ENCODE peak calls at places on chromosomes 5 and 9, in eight cellular contexts. P is HFFc6; R is tibial nerve; Y is IMR-90; J is heart left ventricle; A is AG04449; U is colonic mucosa; M is activated CD8-positive, alpha-beta T cell treated with anti-CD3 and anti-CD28 coated beads for 36 hours. X is an unnamed sample.

GRCh38 chr9:89635007-89635742 is 30.4 kb downstream of the GADD45G start:
- DNase-seq in P (no peak), R (peak), Y (peak), J (no peak), A (no peak), U (no peak), M (no peak), X (no peak)

GRCh38 chr5:71882826-71883744 is 164.0 kb downstream of the CARTPT start:
- DNase-seq in P (peak), R (no peak), Y (peak), J (no peak), A (no peak), U (no peak), M (no peak), X (no peak)

GRCh38 chr9:26744362-26744965 is 148.1 kb downstream of the CAAP1 start:
- DNase-seq in P (peak), R (no peak), Y (peak), J (no peak), A (no peak), U (no peak), M (no peak), X (no peak)

GRCh38 chr5:127227881-127228280 is 62.7 kb upstream of the MEGF10 start:
- DNase-seq in P (no peak), R (no peak), Y (peak), J (no peak), A (no peak), U (no peak), M (no peak), X (no peak)

GRCh38 chr5:167565555-167565954 is 725.9 kb upstream of the WWC1 start:
- DNase-seq in P (peak), R (no peak), Y (peak), J (no peak), A (no peak), U (no peak), M (no peak), X (peak)

GRCh38 chr5:139381837-139382361 is 1.2 kb downstream of the SLC23A1 start:
- DNase-seq in P (no peak), R (no peak), Y (no peak), J (no peak), A (no peak), U (no peak), M (no peak), X (no peak)

GRCh38 chr5:173689713-173690360 is 73.4 kb upstream of the BOD1 start:
- DNase-seq in P (no peak), R (no peak), Y (no peak), J (no peak), A (no peak), U (peak), M (no peak), X (no peak)

GRCh38 chr5:32831630-32832029 is 120.5 kb downstream of the NPR3 start:
- DNase-seq in P (no peak), R (no peak), Y (peak), J (no peak), A (no peak), U (no peak), M (no peak), X (no peak)

GRCh38 chr9:92610470-92611420 is 59.2 kb downstream of the IPPK start:
- DNase-seq in P (no peak), R (no peak), Y (peak), J (peak), A (no peak), U (no peak), M (no peak), X (no peak)

GRCh38 chr5:52839285-52839684 is 51.6 kb downstream of the ITGA1 start:
- DNase-seq in P (no peak), R (no peak), Y (no peak), J (no peak), A (no peak), U (no peak), M (no peak), X (no peak)

GRCh38 chr5:96209829-96210228 is 223.2 kb downstream of the PCSK1 start:
- DNase-seq in P (peak), R (no peak), Y (peak), J (no peak), A (no peak), U (no peak), M (no peak), X (no peak)

GRCh38 chr5:107580902-107581823 is 89.6 kb downstream of the EFNA5 start:
- DNase-seq in P (no peak), R (no peak), Y (no peak), J (no peak), A (no peak), U (no peak), M (no peak), X (no peak)

GRCh38 chr5:151298063-151298462 is 5.5 kb downstream of the SLC36A3 start:
- DNase-seq in P (no peak), R (peak), Y (peak), J (no peak), A (no peak), U (peak), M (no peak), X (no peak)

GRCh38 chr9:94639045-94639995 is at the start of gene FBP1:
- DNase-seq in P (no peak), R (no peak), Y (no peak), J (peak), A (no peak), U (peak), M (peak), X (peak)

GRCh38 chr9:137550958-137551655 is 572 bp upstream of the MRPL41 start:
- DNase-seq in P (peak), R (no peak), Y (peak), J (peak), A (no peak), U (no peak), M (no peak), X (no peak)
- TF ChIP-seq CTCF in P (peak), R (peak), Y (peak), J (no peak), A (peak), U (no peak), M (peak), X (peak)

GRCh38 chr5:34496258-34496657 is 159.9 kb upstream of the RAI14 start:
- DNase-seq in P (no peak), R (no peak), Y (no peak), J (no peak), A (no peak), U (no peak), M (no peak), X (no peak)
- TF ChIP-seq CTCF in P (no peak), R (no peak), Y (no peak), J (no peak), A (no peak), U (no peak), M (no peak), X (no peak)

DNA sequence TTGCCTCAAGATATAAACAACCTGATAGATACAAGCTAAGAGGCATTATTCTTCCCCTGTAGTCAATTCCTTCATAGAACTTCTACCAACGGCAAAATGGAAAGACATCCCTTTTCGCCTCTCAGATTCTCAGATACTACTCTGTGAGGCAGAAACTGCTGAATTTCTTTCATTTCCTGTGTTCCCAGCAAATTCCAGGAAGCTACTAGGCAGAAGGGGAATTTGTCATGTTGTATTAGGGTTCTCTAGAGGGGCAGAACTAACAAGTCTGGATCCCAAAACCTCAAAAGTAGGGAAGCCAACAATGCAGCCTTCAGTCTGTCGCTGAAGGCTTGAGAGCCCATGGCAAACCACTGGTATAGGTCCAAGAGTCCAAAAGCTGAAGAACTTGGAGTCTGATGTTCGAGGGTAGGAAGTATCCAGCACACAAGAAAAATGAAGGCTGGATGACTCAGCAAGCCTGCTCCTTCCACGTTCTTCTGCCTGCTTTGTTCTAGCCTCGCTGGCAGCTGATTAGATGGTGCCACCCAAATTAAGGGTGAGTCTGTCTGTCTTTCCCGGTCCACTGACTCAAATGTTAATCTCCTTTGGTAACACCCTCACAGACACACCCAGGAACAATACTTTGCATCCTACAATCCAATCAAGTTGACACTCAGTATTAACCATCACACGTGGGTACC is 15.2 kb downstream of the RNF180 start:
- DNase-seq in P (no peak), R (no peak), Y (no peak), J (no peak), A (no peak), U (no peak), M (no peak), X (no peak)
- TF ChIP-seq CTCF in P (no peak), R (no peak), Y (no peak), J (no peak), A (no peak), U (no peak), M (no peak), X (no peak)

GRCh38 chr5:90473321-90474234 is 993 bp downstream of the MBLAC2 start:
- DNase-seq in P (no peak), R (peak), Y (peak), J (peak), A (no peak), U (peak), M (peak), X (peak)
- TF ChIP-seq CTCF in P (no peak), R (no peak), Y (no peak), J (no peak), A (no peak), U (no peak), M (no peak), X (no peak)

DNA sequence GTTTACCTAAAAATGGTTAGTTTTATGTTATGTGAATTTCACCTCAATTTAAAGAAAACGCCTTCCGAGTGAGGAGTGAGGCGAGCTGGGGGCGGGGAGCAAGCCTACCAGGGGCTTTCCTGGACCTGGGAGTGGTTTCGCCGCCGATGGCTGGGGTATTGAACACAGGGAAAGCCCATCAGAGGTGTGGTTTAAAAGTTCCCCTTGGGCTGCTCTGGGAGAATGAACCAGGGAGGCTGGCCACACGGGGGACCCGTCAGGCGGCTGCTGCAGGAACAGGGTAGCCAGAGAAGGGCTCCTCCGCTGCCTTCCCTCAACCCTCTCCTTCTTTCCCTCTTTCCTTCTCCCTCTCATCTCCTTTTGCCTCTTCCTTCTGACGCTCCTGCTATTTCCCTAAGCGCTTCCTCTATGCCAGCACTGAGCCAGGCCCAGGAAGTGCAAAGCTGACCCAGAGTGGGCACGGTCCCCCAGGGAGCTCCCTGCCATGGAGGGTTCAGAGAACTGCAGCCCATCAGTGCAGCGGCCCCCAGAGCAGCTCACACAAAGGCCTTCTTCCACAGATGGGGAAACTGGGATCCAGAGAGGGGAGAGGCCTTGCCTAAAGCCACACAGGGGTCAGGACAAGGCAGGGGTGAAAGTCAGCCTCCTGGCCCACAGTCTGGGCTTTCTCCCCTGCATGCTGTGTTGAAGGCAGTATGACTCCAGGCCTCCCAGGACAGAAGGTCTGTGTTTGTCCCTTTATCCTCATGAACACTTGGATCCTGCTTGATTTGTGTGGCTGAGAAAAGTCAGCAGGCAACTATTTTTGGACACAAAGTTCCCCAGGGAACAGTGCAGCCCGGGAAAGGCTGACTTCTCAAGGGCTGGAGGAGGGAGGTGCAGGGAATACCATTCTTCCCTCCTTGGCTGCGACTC is 4.6 kb downstream of the AKNA start:
- DNase-seq in P (peak), R (no peak), Y (peak), J (peak), A (no peak), U (no peak), M (peak), X (peak)
- TF ChIP-seq CTCF in P (peak), R (no peak), Y (peak), J (no peak), A (peak), U (no peak), M (peak), X (peak)

GRCh38 chr5:75052461-75053285 is at the start of gene GCNT4:
- DNase-seq in P (peak), R (peak), Y (peak), J (peak), A (no peak), U (peak), M (peak), X (peak)

GRCh38 chr5:75051217-75051751 is 1.1 kb downstream of the GCNT4 start:
- DNase-seq in P (no peak), R (no peak), Y (no peak), J (no peak), A (no peak), U (peak), M (peak), X (no peak)

GRCh38 chr5:75048457-75048953 is 3.9 kb downstream of the GCNT4 start:
- DNase-seq in P (no peak), R (no peak), Y (peak), J (no peak), A (no peak), U (no peak), M (peak), X (peak)

GRCh38 chr5:75049581-75050274 is 2.6 kb downstream of the GCNT4 start:
- DNase-seq in P (peak), R (peak), Y (peak), J (peak), A (no peak), U (peak), M (peak), X (peak)

GRCh38 chr5:75050415-75050814 is 1.9 kb downstream of the GCNT4 start:
- DNase-seq in P (no peak), R (no peak), Y (no peak), J (no peak), A (no peak), U (peak), M (peak), X (no peak)
- TF ChIP-seq CTCF in P (no peak), R (no peak), Y (peak), J (no peak), A (peak), U (no peak), M (no peak), X (no peak)

DNA sequence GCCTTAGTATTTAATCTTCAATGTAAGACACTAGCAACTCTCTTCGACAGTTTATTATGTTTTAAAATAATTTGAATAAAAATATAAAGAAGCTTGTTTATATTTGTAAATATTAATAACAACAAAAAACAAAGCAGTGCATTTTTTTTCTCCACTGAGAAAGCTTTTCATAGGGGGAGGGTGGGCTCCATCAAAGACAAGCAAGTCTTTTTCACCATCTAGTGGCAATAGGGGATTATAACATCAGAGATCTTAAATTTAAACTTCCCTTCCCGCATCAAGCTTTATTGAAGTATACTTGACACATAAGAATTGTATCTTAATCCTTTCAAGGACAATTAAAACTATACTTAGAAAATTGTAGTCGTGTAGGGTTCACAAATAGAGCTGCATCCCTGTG is 9.3 kb upstream of the OR13F1 start:
- DNase-seq in P (no peak), R (no peak), Y (no peak), J (no peak), A (no peak), U (no peak), M (no peak), X (no peak)
- TF ChIP-seq CTCF in P (no peak), R (no peak), Y (no peak), J (peak), A (no peak), U (no peak), M (no peak), X (no peak)

GRCh38 chr5:60577116-60577515 is 122.8 kb downstream of the DEPDC1B start:
- DNase-seq in P (no peak), R (no peak), Y (peak), J (no peak), A (no peak), U (no peak), M (no peak), X (no peak)
- TF ChIP-seq CTCF in P (no peak), R (no peak), Y (no peak), J (no peak), A (no peak), U (no peak), M (no peak), X (no peak)

GRCh38 chr9:7174884-7175283 is 417.1 kb downstream of the KDM4C start:
- DNase-seq in P (no peak), R (no peak), Y (no peak), J (no peak), A (no peak), U (no peak), M (no peak), X (no peak)

GRCh38 chr9:7174301-7174700 is 416.5 kb downstream of the KDM4C start:
- DNase-seq in P (no peak), R (no peak), Y (no peak), J (no peak), A (no peak), U (no peak), M (no peak), X (no peak)

GRCh38 chr9:7173139-7173538 is 415.4 kb downstream of the KDM4C start:
- DNase-seq in P (no peak), R (no peak), Y (no peak), J (no peak), A (no peak), U (no peak), M (no peak), X (no peak)

GRCh38 chr9:7171461-7171860 is 413.7 kb downstream of the KDM4C start:
- DNase-seq in P (no peak), R (no peak), Y (no peak), J (no peak), A (no peak), U (no peak), M (no peak), X (no peak)

DNA sequence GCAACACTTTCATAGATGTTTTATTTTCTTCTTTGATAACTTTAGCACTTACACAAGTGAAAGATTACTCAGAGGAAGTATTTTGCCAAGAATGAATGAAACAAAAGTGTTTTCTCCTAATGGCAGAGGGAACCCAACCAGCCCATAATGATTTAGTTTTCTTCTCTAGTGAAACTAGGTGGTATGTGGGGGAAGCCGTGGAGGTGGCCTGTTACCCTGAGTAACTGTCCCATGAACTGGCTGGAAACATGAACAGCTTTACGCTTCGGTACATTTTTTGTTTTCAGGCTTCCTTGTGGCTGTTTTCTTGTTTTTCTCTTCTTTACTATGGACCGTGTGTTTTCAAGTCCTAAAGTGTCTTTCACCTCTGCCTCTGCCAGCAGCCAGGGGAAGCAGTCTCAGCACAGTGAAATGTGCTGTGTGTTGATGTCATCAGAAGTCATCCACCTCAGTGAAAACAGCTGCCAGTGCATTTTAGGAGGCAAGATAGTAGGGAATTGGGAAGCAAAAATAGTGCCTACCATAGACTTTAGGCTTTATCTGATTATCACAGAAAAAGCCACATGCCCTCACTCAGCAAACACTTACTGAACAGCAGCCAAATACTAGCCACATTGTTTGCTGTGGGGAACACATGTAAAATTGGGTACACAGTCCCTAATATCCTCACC is 414.8 kb downstream of the KDM4C start:
- DNase-seq in P (peak), R (no peak), Y (peak), J (no peak), A (no peak), U (no peak), M (no peak), X (no peak)
- TF ChIP-seq CTCF in P (no peak), R (no peak), Y (no peak), J (no peak), A (no peak), U (no peak), M (no peak), X (no peak)